ENCODE peak calls at places on chromosomes 1 and 21, in four cellular contexts. D, L, P and M are unnamed samples.

GRCh38 chr1:210250998-210251679 is 18.5 kb downstream of the SERTAD4 start:
- DNase-seq in D (peak; percentile 83), P (peak; percentile 72), L (no peak), M (no peak)

GRCh38 chr1:227729144-227729880 is 5.8 kb downstream of the JMJD4 start:
- DNase-seq in D (no peak), L (no peak), P (no peak), M (peak; percentile 50)

GRCh38 chr1:244447024-244447423 is 4.7 kb downstream of the ADSS2 start:
- DNase-seq in P (no peak), D (no peak), L (no peak), M (no peak)

GRCh38 chr1:182236651-182237077 is 154.9 kb downstream of the GLUL start:
- DNase-seq in L (no peak), D (no peak), P (no peak), M (no peak)

GRCh38 chr1:58874757-58875755 is 91.2 kb upstream of the JUN start:
- DNase-seq in D (peak; percentile 13), P (peak; percentile 78), L (peak; percentile 84), M (no peak)

GRCh38 chr1:65170511-65171142 is 22.6 kb downstream of the AK4 start:
- DNase-seq in L (no peak), D (no peak), P (no peak), M (no peak)

GRCh38 chr1:189158155-189158554 is 1319.5 kb downstream of the BRINP3 start:
- DNase-seq in P (no peak), D (no peak), L (no peak), M (no peak)

GRCh38 chr1:12405325-12406217 is 175.7 kb downstream of the VPS13D start:
- DNase-seq in D (no peak), L (peak; percentile 82), P (peak; percentile 93), M (peak; percentile 51)

GRCh38 chr1:246324711-246325110 is 182.4 kb downstream of the SMYD3 start:
- DNase-seq in D (peak; percentile 27), P (no peak), L (no peak), M (no peak)

GRCh38 chr1:63698001-63698838 is 75.6 kb upstream of the ROR1 start:
- DNase-seq in D (no peak), P (peak; percentile 84), L (no peak), M (no peak)

GRCh38 chr1:5425304-5425703 is 566.9 kb downstream of the NPHP4 start:
- DNase-seq in P (no peak), D (no peak), L (no peak), M (no peak)

GRCh38 chr1:237041795-237042466 is at the start of gene RYR2:
- DNase-seq in L (no peak), P (no peak), D (peak; percentile 70), M (no peak)

GRCh38 chr1:5333326-5333725 is 658.9 kb downstream of the NPHP4 start:
- DNase-seq in P (no peak), L (no peak), D (no peak), M (no peak)

GRCh38 chr1:29180497-29181412 is 945 bp downstream of the SRSF4 start:
- DNase-seq in P (no peak), D (no peak), L (no peak), M (no peak)

GRCh38 chr1:200165493-200166220 is 138.1 kb downstream of the NR5A2 start:
- DNase-seq in L (no peak), D (no peak), P (no peak), M (no peak)

GRCh38 chr1:209849388-209849787 is 21.6 kb downstream of the UTP25 start:
- DNase-seq in D (no peak), L (no peak), P (no peak), M (no peak)

GRCh38 chr1:213457733-213458132 is 406.7 kb downstream of the RPS6KC1 start:
- DNase-seq in L (no peak), D (no peak), P (no peak), M (no peak)

GRCh38 chr1:228978486-228979324 is 243.4 kb downstream of the RHOU start:
- DNase-seq in P (no peak), D (no peak), L (no peak), M (no peak)

GRCh38 chr21:34774750-34775149 is 106.0 kb downstream of the CLIC6 start:
- DNase-seq in L (peak; percentile 50), D (no peak), P (no peak), M (no peak)

GRCh38 chr1:77639056-77639455 is 43.4 kb downstream of the ZZZ3 start:
- DNase-seq in L (no peak), D (no peak), P (peak; percentile 16), M (no peak)

GRCh38 chr1:68228833-68229232 is 3.5 kb downstream of the WLS start:
- DNase-seq in D (no peak), L (no peak), P (peak; percentile 30), M (no peak)

GRCh38 chr1:67575861-67576260 is 109.1 kb upstream of the GADD45A start:
- DNase-seq in L (no peak), D (no peak), P (peak; percentile 54), M (no peak)

GRCh38 chr1:221439008-221439733 is 302.7 kb downstream of the DUSP10 start:
- DNase-seq in D (peak; percentile 19), P (peak; percentile 87), L (no peak), M (no peak)

GRCh38 chr21:38136201-38136600 is 120.6 kb upstream of the KCNJ15 start:
- DNase-seq in P (no peak), L (no peak), D (no peak), M (no peak)

GRCh38 chr1:220767312-220768126 is 19.2 kb upstream of the MTARC1 start:
- DNase-seq in P (no peak), D (no peak), L (peak; percentile 78), M (peak; percentile 18)

GRCh38 chr1:93578911-93579825 is 102.5 kb downstream of the BCAR3 start:
- DNase-seq in L (no peak), P (no peak), D (no peak), M (no peak)

GRCh38 chr1:242147096-242147976 is 148.4 kb upstream of the MAP1LC3C start:
- DNase-seq in P (no peak), L (no peak), D (no peak), M (no peak)

GRCh38 chr1:185939142-185939541 is 205.0 kb downstream of the HMCN1 start:
- DNase-seq in P (no peak), L (no peak), D (no peak), M (no peak)

GRCh38 chr1:202862672-202863560 is 26.0 kb downstream of the RABIF start:
- DNase-seq in P (no peak), D (no peak), L (peak; percentile 88), M (no peak)

GRCh38 chr1:214213136-214213535 is 67.8 kb upstream of the SMYD2 start:
- DNase-seq in L (no peak), D (no peak), P (no peak), M (no peak)

GRCh38 chr21:20424943-20425342 is 573.3 kb upstream of the NCAM2 start:
- DNase-seq in D (no peak), L (no peak), P (no peak), M (no peak)

GRCh38 chr1:162213281-162213909 is 143.9 kb downstream of the NOS1AP start:
- DNase-seq in D (no peak), L (peak; percentile 86), P (peak; percentile 80), M (no peak)

DNA sequence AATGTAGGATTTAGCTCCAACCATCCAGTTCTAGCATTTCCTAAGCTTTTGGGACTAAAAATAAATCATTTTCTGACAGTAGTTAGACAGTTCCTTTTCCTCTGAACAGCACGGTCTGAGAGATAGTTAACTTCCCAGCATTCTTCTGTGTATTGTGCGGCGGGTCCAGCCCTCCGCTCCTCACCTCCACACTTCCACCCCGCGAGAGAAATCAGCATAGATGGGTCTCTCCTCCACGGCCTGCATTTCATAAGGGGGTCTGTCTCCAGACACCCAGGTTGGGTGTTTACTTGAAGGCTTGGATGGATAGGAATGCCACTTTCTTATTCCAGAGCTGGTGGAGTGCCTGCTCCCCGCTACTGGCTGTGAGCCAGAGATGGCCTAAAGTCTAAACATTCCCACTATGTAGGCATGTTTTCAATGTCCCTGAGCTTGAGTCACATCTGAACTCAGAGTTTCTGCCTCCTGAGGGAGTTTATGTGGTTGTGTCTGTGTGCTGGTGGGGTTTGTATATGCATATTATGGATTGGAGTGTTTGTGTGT is 38.0 kb upstream of the PPP2R5A start:
- DNase-seq in P (peak; percentile 67), L (peak; percentile 63), D (no peak), M (peak; percentile 53)
- TF ChIP-seq JUN in P (no peak), L (no peak), D (no peak), M (no peak)

GRCh38 chr1:201226859-201227488 is 36.4 kb downstream of the IGFN1 start:
- DNase-seq in P (no peak), L (no peak), D (no peak), M (no peak)

GRCh38 chr1:201230676-201231075 is 40.1 kb downstream of the IGFN1 start:
- DNase-seq in L (no peak), P (no peak), D (no peak), M (no peak)

GRCh38 chr1:201228011-201228983 is 37.7 kb downstream of the IGFN1 start:
- DNase-seq in P (no peak), L (no peak), D (no peak), M (no peak)

GRCh38 chr1:201229095-201229494 is 38.5 kb downstream of the IGFN1 start:
- DNase-seq in D (no peak), P (no peak), L (no peak), M (no peak)

DNA sequence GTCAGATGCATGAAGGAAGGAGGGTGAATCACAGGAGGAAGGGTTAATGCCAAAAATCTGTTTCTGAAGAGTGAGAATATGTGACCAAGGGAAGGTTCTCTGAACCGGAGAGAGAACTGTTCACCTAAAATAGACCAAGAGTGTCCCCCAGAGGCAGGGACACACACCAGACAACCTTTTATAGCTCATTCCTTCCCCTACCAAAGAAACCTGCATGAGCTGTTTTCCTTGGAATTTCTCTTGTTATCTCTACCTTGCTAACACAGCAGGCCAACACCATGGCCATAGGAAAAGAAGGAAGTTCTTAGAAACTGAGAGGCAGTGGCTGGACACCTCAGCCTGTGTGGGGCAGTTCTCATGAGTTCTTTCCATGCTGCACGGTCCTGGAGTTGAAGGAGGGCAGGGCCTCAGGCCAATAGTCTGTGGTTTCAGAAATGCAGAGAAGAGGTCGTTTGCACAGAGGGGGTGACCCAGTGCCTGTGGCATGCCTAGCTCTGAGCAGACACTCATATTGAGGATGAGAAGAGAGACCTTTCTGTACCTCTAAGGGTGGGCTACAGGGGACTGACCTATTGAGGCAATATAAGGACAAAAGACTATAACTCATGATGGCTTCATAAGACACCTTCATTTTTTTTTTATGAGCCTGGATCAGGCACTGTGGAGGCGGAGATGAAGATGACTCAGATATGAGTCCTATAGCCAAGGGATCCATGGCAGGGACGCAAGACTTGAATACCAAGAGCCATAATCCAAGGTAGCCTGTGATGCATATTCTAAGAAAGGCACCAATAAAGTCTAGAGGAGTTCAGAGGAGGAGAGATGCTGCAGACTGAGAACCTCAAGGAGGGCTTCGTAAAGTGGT is 39.4 kb downstream of the IGFN1 start:
- DNase-seq in L (no peak), D (no peak), P (no peak), M (no peak)
- TF ChIP-seq EZH2 in L (no peak), D (no peak), P (no peak), M (no peak)

GRCh38 chr1:111161843-111162242 is 21.8 kb downstream of the CEPT1 start:
- DNase-seq in P (no peak), L (no peak), D (no peak), M (peak; percentile 61)
- TF ChIP-seq JUN in P (no peak), L (no peak), D (no peak), M (no peak)

DNA sequence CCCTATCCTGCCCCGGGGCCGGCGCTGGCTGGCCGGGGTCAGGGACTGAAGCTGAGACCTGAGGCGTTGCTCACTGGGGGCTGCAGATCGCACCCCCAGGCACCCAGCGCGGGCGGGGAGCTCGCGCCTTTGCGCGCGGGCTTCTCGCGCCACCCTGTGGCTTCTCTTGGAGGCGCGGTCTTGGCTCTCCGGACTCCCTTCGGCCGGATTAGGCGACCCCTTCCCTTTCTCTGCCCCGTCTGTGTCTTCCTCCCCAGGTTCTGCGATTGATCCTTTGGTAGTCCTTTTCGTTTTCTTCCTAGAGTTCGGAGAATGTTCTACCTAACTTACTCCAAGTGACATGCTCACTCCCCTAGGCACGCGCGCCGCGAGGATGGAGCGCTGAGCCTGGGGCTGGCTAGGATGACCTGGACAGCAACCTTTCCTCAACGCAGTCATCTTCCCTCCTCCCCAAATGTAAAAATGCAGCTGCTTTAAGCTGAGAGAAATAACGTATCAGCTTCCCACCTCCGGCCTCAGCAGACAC is 489 bp upstream of the NTRK1 start:
- DNase-seq in D (no peak), P (peak; percentile 40), L (no peak), M (peak; percentile 80)
- TF ChIP-seq EZH2 in D (no peak), P (peak; percentile 60), L (peak; percentile 30), M (no peak)